ENCODE peak calls at places on chromosome 19, in five cellular contexts. F, Y, V, T and I are unnamed samples.

GRCh38 chr19:38139122-38139521 is 84.9 kb downstream of the DPF1 start:
- DNase-seq in F (no peak), Y (no peak), V (no peak), T (no peak), I (no peak)

GRCh38 chr19:19633711-19634515 is 5.9 kb upstream of the LPAR2 start:
- DNase-seq in F (no peak), Y (no peak), V (no peak), T (no peak), I (no peak)

GRCh38 chr19:46537136-46538097 is 41.8 kb upstream of the PNMA8B start:
- DNase-seq in F (peak), Y (peak), V (peak), T (no peak), I (peak)

GRCh38 chr19:12034610-12035009 is 869 bp downstream of the ZNF433 start:
- DNase-seq in F (peak), Y (no peak), V (no peak), T (no peak), I (no peak)

GRCh38 chr19:50501186-50501567 is 9.8 kb downstream of the JOSD2 start:
- DNase-seq in F (no peak), Y (no peak), V (no peak), T (no peak), I (no peak)

GRCh38 chr19:28009696-28010095 is 1203.3 kb downstream of the UQCRFS1 start:
- DNase-seq in F (no peak), Y (no peak), V (no peak), T (no peak), I (no peak)

GRCh38 chr19:18391509-18392075 is 5.6 kb downstream of the GDF15 start:
- DNase-seq in F (no peak), Y (no peak), V (no peak), T (no peak), I (no peak)

GRCh38 chr19:37692956-37693660 is 26.5 kb downstream of the ZNF607 start:
- DNase-seq in F (no peak), Y (no peak), V (no peak), T (no peak), I (no peak)

GRCh38 chr19:15022752-15023151 is 26.5 kb upstream of the CASP14 start:
- DNase-seq in F (no peak), Y (no peak), V (no peak), T (no peak), I (no peak)

GRCh38 chr19:3186377-3186688 is 603 bp downstream of the NCLN start:
- DNase-seq in F (no peak), Y (no peak), V (no peak), T (no peak), I (peak)

GRCh38 chr19:16535381-16535780 is 6.9 kb downstream of the CHERP start:
- DNase-seq in F (no peak), Y (no peak), V (no peak), T (no peak), I (no peak)

DNA sequence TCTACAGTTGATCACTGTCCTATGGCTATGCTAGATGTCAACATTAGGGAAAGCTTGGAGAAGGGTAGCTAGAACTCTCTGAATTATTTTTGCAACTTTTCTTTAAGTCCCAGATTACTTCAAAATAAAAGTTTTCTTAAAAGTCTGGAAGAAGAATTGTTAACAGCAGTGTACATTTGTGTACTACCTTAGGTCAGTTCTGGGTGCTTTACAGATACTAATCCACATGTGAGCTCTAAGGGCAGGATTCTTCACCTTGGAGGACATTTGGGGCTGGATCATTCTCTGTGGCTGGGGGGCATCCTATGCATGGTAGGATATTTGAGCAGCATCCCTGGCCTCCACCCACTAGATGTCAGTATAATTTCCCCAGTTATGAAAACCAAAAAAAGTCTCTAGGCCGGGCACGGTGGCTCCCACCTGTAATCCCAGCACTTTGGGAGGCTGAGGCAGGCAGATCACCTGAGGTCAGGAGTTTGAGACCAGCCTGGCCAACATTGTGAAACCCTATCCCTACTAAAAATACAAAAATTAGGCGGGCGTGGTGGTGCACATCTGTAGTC is 2.8 kb downstream of the BRME1 start:
- DNase-seq in F (peak), Y (no peak), V (peak), T (no peak), I (no peak)
- TF ChIP-seq CTCF in F (peak), Y (no peak), V (peak), T (peak), I (peak)

GRCh38 chr19:1748115-1748702 is 5.1 kb upstream of the ONECUT3 start:
- DNase-seq in F (no peak), Y (peak), V (no peak), T (no peak), I (no peak)
- H3K4me3 ChIP-seq in F (no peak), Y (peak), V (no peak), T (no peak), I (no peak)

GRCh38 chr19:1511989-1512338 is 855 bp downstream of the ADAMTSL5 start:
- DNase-seq in F (no peak), Y (no peak), V (no peak), T (peak), I (no peak)

GRCh38 chr19:1514295-1514661 is 1.5 kb upstream of the ADAMTSL5 start:
- DNase-seq in F (no peak), Y (no peak), V (no peak), T (peak), I (no peak)

GRCh38 chr19:1511318-1511988 is 1.4 kb downstream of the ADAMTSL5 start:
- DNase-seq in F (no peak), Y (no peak), V (no peak), T (peak), I (no peak)

GRCh38 chr19:1513492-1514294 is 874 bp upstream of the ADAMTSL5 start:
- DNase-seq in F (peak), Y (peak), V (peak), T (peak), I (peak)

DNA sequence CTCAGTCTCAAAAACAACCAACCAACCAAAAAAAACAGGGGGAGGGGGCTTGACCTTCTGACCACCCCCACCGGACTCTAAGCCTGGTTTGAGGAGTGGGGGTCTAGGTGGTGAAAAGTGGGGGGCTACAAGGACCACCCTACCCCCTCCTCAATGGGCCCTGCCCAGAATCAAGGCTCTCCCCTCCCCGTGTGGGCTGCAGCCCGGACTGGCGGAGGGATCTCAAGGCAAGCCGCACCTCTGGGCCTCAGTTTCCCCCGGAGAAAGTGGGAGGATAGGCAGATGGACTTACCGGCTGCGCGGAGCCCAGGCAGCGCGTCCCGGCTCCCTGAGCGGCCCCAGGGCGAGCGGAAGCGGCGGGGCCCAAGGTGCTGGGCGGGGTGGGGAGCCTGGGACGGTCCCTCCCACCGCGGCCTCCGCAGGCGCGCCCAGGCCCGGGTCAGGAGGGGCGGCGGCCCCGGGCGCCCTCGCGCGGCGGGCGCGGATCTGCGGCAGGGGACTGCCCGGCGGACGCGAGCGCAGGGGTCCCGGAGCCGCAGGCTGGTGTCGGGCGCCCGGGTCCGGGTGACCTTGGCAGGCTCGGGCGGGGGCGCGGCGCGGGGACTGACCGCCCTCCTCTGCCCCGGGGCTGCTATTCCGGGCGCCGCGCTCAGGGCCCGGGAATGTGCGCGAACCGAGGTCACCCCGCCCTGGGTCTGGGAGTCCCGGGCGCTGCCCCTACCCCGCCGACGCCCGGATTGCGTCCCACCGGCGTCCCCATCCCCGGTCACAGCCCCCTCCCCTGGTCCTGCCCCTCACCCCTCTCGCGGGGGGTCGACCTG is at the start of gene ADAMTSL5:
- DNase-seq in F (peak), Y (peak), V (peak), T (peak), I (peak)
- TF ChIP-seq CTCF in F (no peak), Y (no peak), V (no peak), T (peak), I (no peak)

GRCh38 chr19:42176649-42176989 is 40.9 kb downstream of the DEDD2 start:
- DNase-seq in F (no peak), Y (peak), V (no peak), T (no peak), I (no peak)
- H3K4me3 ChIP-seq in F (peak), Y (peak), V (peak), T (peak), I (peak)

GRCh38 chr19:35055715-35056179 is 14.2 kb downstream of the HPN start:
- DNase-seq in F (peak), Y (no peak), V (peak), T (no peak), I (no peak)
- TF ChIP-seq CTCF in F (peak), Y (no peak), V (peak), T (peak), I (peak)

DNA sequence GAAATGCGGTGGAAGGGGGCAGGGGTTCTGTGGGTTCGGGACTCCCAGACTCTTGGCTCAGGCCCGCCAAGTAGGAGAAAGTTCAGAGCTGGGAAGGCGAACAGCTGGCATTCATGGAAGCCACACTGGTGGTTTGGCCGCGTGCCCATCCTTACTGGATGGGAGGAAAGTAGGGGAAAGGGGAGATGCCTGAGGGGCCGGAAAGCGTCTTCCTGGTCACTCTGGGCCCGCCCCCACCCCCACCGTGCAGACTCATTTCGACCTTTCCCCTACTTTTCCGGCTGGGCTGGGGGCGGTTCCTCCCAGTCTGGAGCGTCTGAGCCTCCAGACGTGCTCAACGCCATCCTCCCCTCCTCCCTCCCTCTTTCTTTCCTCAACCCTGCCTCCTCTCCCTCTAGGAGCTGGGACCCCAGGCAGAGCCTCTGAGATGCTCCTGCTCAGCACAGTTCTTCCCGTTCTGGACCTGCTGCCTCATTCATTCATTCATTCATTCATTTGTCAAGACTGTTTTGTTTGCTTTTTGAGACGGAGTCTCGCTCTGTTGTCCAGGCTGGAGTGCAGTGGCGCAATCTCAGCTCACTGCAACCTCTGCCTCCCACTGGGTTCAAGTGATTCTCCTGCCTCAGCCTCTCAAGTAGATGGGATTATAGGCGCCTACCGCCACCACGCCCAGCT is 3.5 kb downstream of the ANGPTL4 start:
- DNase-seq in F (peak), Y (peak), V (no peak), T (peak), I (peak)
- H3K4me3 ChIP-seq in F (no peak), Y (peak), V (no peak), T (peak), I (no peak)

GRCh38 chr19:33818426-33818825 is 21.8 kb downstream of the KCTD15 start:
- DNase-seq in F (no peak), Y (peak), V (no peak), T (peak), I (peak)

GRCh38 chr19:33819496-33819874 is 22.8 kb downstream of the KCTD15 start:
- DNase-seq in F (no peak), Y (no peak), V (no peak), T (no peak), I (no peak)

GRCh38 chr19:33823341-33823740 is 26.7 kb downstream of the KCTD15 start:
- DNase-seq in F (no peak), Y (no peak), V (no peak), T (peak), I (peak)

GRCh38 chr19:33821871-33822270 is 25.2 kb downstream of the KCTD15 start:
- DNase-seq in F (no peak), Y (no peak), V (no peak), T (peak), I (no peak)

DNA sequence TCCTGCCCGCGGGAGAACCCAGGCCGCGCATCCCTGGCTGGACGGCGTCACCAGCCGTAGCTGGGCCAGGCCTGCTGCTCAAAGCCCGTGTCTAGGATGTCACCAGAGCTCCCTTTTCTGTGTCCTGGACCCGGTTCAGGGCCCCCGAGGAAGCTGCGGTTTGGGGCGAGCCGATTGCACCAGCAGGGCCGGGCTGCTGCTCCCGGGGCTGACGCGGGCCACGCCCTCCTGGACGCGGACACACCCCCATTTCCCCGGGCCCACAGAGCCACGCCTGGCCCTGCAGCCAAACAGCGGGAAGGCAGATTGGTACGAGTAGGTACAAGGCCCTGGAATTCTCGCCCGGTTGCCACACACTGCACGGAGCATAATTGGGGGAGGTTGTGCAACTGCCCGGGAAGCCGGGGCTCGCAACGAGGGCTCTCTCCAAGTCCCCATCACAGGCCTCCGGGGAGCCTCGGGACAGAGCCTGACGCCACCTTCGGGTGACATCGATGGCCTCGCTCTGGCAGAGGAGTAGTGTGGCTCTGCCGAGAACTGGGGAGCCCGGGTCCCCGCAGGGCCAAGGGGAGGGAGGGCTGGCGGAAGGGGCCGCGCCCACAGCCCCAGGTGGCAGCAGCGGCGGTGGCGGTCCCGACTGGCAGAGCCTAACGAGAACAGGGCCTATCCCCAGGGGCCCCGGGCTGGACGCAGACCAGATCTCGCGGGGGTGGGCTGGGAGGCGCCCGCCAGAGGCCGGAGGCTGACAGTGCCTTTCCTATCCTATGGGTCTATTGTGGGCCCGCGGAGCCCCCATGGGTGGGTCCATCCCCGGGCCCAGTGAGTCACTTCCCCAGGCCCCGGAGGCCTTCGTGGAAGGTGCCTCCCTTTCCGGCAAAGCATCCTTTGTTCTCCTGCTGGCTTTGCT is 23.5 kb downstream of the KCTD15 start:
- DNase-seq in F (no peak), Y (peak), V (peak), T (peak), I (peak)
- TF ChIP-seq CTCF in F (no peak), Y (no peak), V (peak), T (no peak), I (no peak)

GRCh38 chr19:10203686-10204085 is 8.9 kb upstream of the DNMT1 start:
- DNase-seq in F (no peak), Y (no peak), V (peak), T (no peak), I (no peak)
- H3K4me3 ChIP-seq in F (no peak), Y (no peak), V (no peak), T (no peak), I (no peak)